ENCODE peak calls at places on chromosomes 1 and 21, in ten cellular contexts. B, I, F, N, S, A, Z, V, E and X are unnamed samples.

GRCh38 chr1:65514083-65514482 is 93.6 kb downstream of the LEPR start:
- DNase-seq in N (no peak), A (peak; percentile 52), V (no peak), I (no peak), B (peak; percentile 58), Z (no peak), E (no peak), S (peak; percentile 55), F (peak; percentile 38), X (no peak)

GRCh38 chr21:45267390-45267760 is 20.3 kb downstream of the POFUT2 start:
- DNase-seq in I (no peak), S (no peak), E (no peak), A (no peak), N (no peak), F (no peak), B (no peak), Z (no peak), V (no peak), X (peak; percentile 17)

GRCh38 chr1:214331827-214332423 is 51.0 kb downstream of the SMYD2 start:
- DNase-seq in S (peak; percentile 80), Z (peak; percentile 8), E (peak; percentile 20), N (peak; percentile 73), B (peak; percentile 62), A (no peak), I (no peak), V (no peak), F (no peak), X (peak; percentile 23)

GRCh38 chr1:238653693-238654321 is 732.6 kb upstream of the CHRM3 start:
- DNase-seq in E (no peak), V (no peak), B (peak; percentile 90), A (no peak), I (no peak), F (peak; percentile 17), N (no peak), S (no peak), Z (no peak), X (no peak)

GRCh38 chr21:35368326-35368725 is 319.2 kb upstream of the RUNX1 start:
- DNase-seq in E (no peak), F (no peak), I (no peak), N (no peak), Z (no peak), V (no peak), B (no peak), S (no peak), A (no peak), X (no peak)

GRCh38 chr1:151537112-151537511 is 3.0 kb upstream of the TUFT1 start:
- DNase-seq in S (peak; percentile 87), F (peak; percentile 73), B (peak; percentile 99), Z (no peak), A (peak; percentile 86), N (no peak), I (no peak), V (no peak), E (no peak), X (no peak)

GRCh38 chr1:2392071-2392442 is 416 bp downstream of the RER1 start:
- DNase-seq in S (peak; percentile 45), A (no peak), V (no peak), Z (no peak), E (no peak), B (no peak), F (no peak), I (peak; percentile 36), N (peak; percentile 49), X (no peak)

GRCh38 chr1:110021285-110021684 is 13.1 kb upstream of the STRIP1 start:
- DNase-seq in S (no peak), E (no peak), A (no peak), F (no peak), V (no peak), Z (no peak), I (no peak), B (peak; percentile 54), N (no peak), X (no peak)

GRCh38 chr1:228512852-228513243 is 25.7 kb downstream of the RNF187 start:
- DNase-seq in S (no peak), E (no peak), V (no peak), A (no peak), I (no peak), F (no peak), N (no peak), Z (no peak), B (no peak), X (no peak)

GRCh38 chr21:46255166-46255565 is 26.6 kb upstream of the LSS start:
- DNase-seq in E (no peak), N (no peak), B (no peak), F (no peak), S (no peak), A (no peak), I (no peak), Z (no peak), V (no peak), X (no peak)

GRCh38 chr1:210001751-210002150 is 63.7 kb downstream of the SYT14 start:
- DNase-seq in S (no peak), B (peak; percentile 49), Z (no peak), V (no peak), E (no peak), N (no peak), I (no peak), F (no peak), A (no peak), X (no peak)

GRCh38 chr1:155776414-155776813 is 80.6 kb downstream of the GON4L start:
- DNase-seq in N (no peak), B (peak; percentile 41), E (no peak), S (no peak), I (no peak), Z (no peak), F (no peak), A (no peak), V (no peak), X (peak; percentile 61)

GRCh38 chr1:2528016-2528415 is 1.6 kb upstream of the PANK4 start:
- DNase-seq in Z (no peak), E (peak; percentile 33), S (no peak), F (no peak), I (peak; percentile 48), N (no peak), V (no peak), B (no peak), A (no peak), X (peak; percentile 78)

GRCh38 chr1:53601031-53601745 is 137.8 kb downstream of the GLIS1 start:
- DNase-seq in V (no peak), E (no peak), F (no peak), Z (no peak), S (no peak), A (no peak), N (no peak), B (no peak), I (no peak), X (no peak)

GRCh38 chr1:228037401-228038386 is 30.9 kb downstream of the WNT3A start:
- DNase-seq in E (no peak), Z (no peak), V (no peak), B (peak; percentile 40), S (no peak), A (no peak), F (no peak), N (peak; percentile 86), I (no peak), X (peak; percentile 46)

GRCh38 chr1:201614262-201615015 is 75.5 kb downstream of the NAV1 start:
- DNase-seq in F (no peak), A (no peak), S (peak; percentile 51), Z (no peak), N (peak; percentile 91), I (no peak), E (no peak), V (peak; percentile 42), B (peak; percentile 23), X (peak; percentile 66)

GRCh38 chr1:29548091-29548490 is 311.8 kb downstream of the PTPRU start:
- DNase-seq in I (no peak), F (no peak), Z (no peak), S (no peak), V (no peak), A (no peak), E (no peak), B (no peak), N (no peak), X (no peak)

GRCh38 chr1:92623187-92623778 is 136.6 kb upstream of the GFI1 start:
- DNase-seq in S (peak; percentile 12), F (no peak), N (no peak), V (no peak), A (no peak), Z (peak; percentile 5), B (peak; percentile 46), I (no peak), E (no peak), X (no peak)

GRCh38 chr1:176141449-176141848 is 65.6 kb downstream of the COP1 start:
- DNase-seq in E (no peak), I (no peak), S (no peak), N (no peak), F (no peak), A (no peak), V (no peak), Z (no peak), B (no peak), X (no peak)

GRCh38 chr1:86616871-86617270 is 70.0 kb downstream of the CLCA4 start:
- DNase-seq in N (no peak), A (peak; percentile 64), F (no peak), B (no peak), Z (no peak), S (no peak), V (no peak), I (no peak), E (no peak), X (no peak)

GRCh38 chr1:239963861-239964260 is 127.8 kb upstream of the FMN2 start:
- DNase-seq in S (no peak), I (no peak), Z (no peak), B (no peak), A (no peak), F (no peak), E (no peak), V (no peak), N (no peak), X (no peak)

GRCh38 chr1:21311016-21311415 is 20.8 kb upstream of the ECE1 start:
- DNase-seq in E (no peak), F (no peak), I (no peak), Z (no peak), N (no peak), V (no peak), A (no peak), B (no peak), S (no peak), X (no peak)